ENCODE peak calls at places on chromosomes 12 and 14, in ten cellular contexts. H is heart left ventricle, I is iPS-NIHi11, N is NCI-H187 treated with DMSO at 0.1 percent for 48 hours, K is substantia nigra, Q is Daoy, E is ELR, P is NCI-H1694, F is NCI-H1417, W is thoracic aorta. G is an unnamed sample.

GRCh38 chr14:62162998-62163589 is 400.9 kb downstream of the SNAPC1 start:
- DNase-seq in I (peak), W (no peak), H (no peak), F (peak), N (peak), K (no peak), E (peak), Q (peak), P (peak), G (no peak)

GRCh38 chr12:34377243-34378035 is 355.1 kb downstream of the ALG10 start:
- DNase-seq in H (no peak), P (no peak), E (no peak), W (no peak), N (no peak), F (no peak), Q (peak), I (no peak), K (no peak), G (no peak)

GRCh38 chr12:21502872-21503271 is 1.3 kb downstream of the GOLT1B start:
- DNase-seq in W (no peak), N (no peak), I (no peak), Q (peak), F (no peak), K (no peak), H (no peak), E (peak), P (no peak), G (no peak)

GRCh38 chr12:54413284-54414190 is 5.5 kb downstream of the ITGA5 start:
- DNase-seq in K (no peak), F (no peak), Q (peak), I (no peak), H (peak), E (peak), N (no peak), W (no peak), P (no peak), G (no peak)

GRCh38 chr12:92470608-92471021 is 232.2 kb upstream of the PLEKHG7 start:
- DNase-seq in W (no peak), Q (peak), K (no peak), F (no peak), E (no peak), I (no peak), H (no peak), P (no peak), N (no peak), G (no peak)

GRCh38 chr14:23284654-23285529 is 1.0 kb downstream of the HOMEZ start:
- DNase-seq in Q (no peak), H (no peak), I (no peak), N (no peak), E (peak), W (no peak), P (no peak), K (no peak), F (no peak), G (no peak)

GRCh38 chr12:109182041-109182839 is 65.9 kb downstream of the ACACB start:
- DNase-seq in K (no peak), I (no peak), W (no peak), E (no peak), Q (peak), N (no peak), F (no peak), H (no peak), P (no peak), G (no peak)

GRCh38 chr12:3257411-3257810 is 180.2 kb downstream of the TSPAN9 start:
- DNase-seq in P (no peak), E (no peak), I (no peak), Q (no peak), K (no peak), F (peak), H (no peak), W (no peak), N (no peak), G (no peak)

GRCh38 chr12:106986135-106986534 is 811 bp downstream of the MTERF2 start:
- DNase-seq in W (no peak), F (no peak), E (no peak), I (no peak), H (no peak), N (no peak), K (no peak), Q (no peak), P (no peak), G (no peak)

GRCh38 chr14:64303471-64303917 is 9.3 kb upstream of the ESR2 start:
- DNase-seq in K (no peak), N (peak), Q (peak), H (no peak), E (peak), P (peak), I (peak), W (no peak), F (peak), G (no peak)

GRCh38 chr12:1502441-1502785 is 92.0 kb downstream of the FBXL14 start:
- DNase-seq in E (no peak), F (no peak), N (no peak), Q (no peak), I (no peak), P (no peak), H (no peak), W (no peak), K (no peak), G (no peak)

GRCh38 chr12:126807312-126807711 is 1459.7 kb upstream of the TMEM132C start:
- DNase-seq in I (no peak), F (no peak), Q (no peak), H (no peak), P (no peak), E (no peak), N (no peak), W (no peak), K (no peak), G (no peak)

GRCh38 chr14:106044949-106045596 is 518.7 kb downstream of the TMEM121 start:
- DNase-seq in Q (peak), P (peak), K (no peak), W (no peak), F (no peak), H (peak), N (no peak), E (peak), I (no peak), G (no peak)

GRCh38 chr12:51827925-51828818 is 20.3 kb downstream of the FIGNL2 start:
- DNase-seq in H (peak), E (peak), W (no peak), P (no peak), K (no peak), Q (peak), N (peak), F (no peak), I (no peak), G (peak)

GRCh38 chr14:103738706-103739451 is 23.3 kb downstream of the ZFYVE21 start:
- DNase-seq in W (no peak), N (no peak), E (no peak), H (no peak), I (no peak), K (no peak), Q (no peak), F (no peak), P (no peak), G (no peak)

GRCh38 chr12:124745891-124746570 is 117.6 kb downstream of the SCARB1 start:
- DNase-seq in K (peak), E (peak), P (peak), Q (peak), F (peak), I (peak), N (peak), H (peak), W (peak), G (peak)

GRCh38 chr14:44374906-44375305 is 132.2 kb downstream of the FSCB start:
- DNase-seq in W (no peak), F (no peak), H (no peak), Q (no peak), K (no peak), N (no peak), I (no peak), E (no peak), P (no peak), G (no peak)

GRCh38 chr12:22974865-22975264 is 349.9 kb downstream of the ETNK1 start:
- DNase-seq in Q (peak), F (no peak), H (no peak), N (no peak), W (no peak), K (no peak), I (no peak), E (peak), P (no peak), G (no peak)

GRCh38 chr12:7709969-7710368 is 1.3 kb upstream of the DPPA3 start:
- DNase-seq in Q (no peak), F (no peak), W (no peak), E (no peak), P (no peak), H (no peak), K (no peak), N (no peak), I (no peak), G (no peak)

GRCh38 chr12:93229494-93230310 is 148.0 kb upstream of the NUDT4 start:
- DNase-seq in P (no peak), N (no peak), I (no peak), W (no peak), Q (peak), K (no peak), E (peak), F (no peak), H (no peak), G (no peak)